ENCODE peak calls at places on chromosome 20, in seven cellular contexts. One of them, this sample, is unnamed. For H3K4me1 and H3K36me3, the result is how much of the 10 kb centered on the place peaks cover.

GRCh38 chr20:39310363-39311037 is 348.4 kb downstream of the DHX35 start:
- DNase-seq in OCI-LY7: no peak
- DNase-seq in fibroblast of lung: no peak
- DNase-seq in cardiac muscle cell: no peak
- DNase-seq in hepatocyte: no peak
- DNase-seq in upper lobe of right lung: no peak
- DNase-seq in right lobe of liver: no peak
- DNase-seq in this sample: no peak

GRCh38 chr20:4283011-4283410 is 267.7 kb upstream of the RNF24 start:
- DNase-seq in cardiac muscle cell: no peak
- DNase-seq in OCI-LY7: no peak
- DNase-seq in fibroblast of lung: no peak
- DNase-seq in hepatocyte: no peak
- DNase-seq in upper lobe of right lung: no peak
- DNase-seq in right lobe of liver: no peak
- DNase-seq in this sample: no peak

GRCh38 chr20:40563296-40563950 is 125.6 kb downstream of the MAFB start:
- DNase-seq in hepatocyte: peak
- DNase-seq in right lobe of liver: no peak
- DNase-seq in fibroblast of lung: peak
- DNase-seq in cardiac muscle cell: no peak
- DNase-seq in upper lobe of right lung: peak
- DNase-seq in OCI-LY7: no peak
- DNase-seq in this sample: no peak

GRCh38 chr20:63429992-63430391 is 42.5 kb downstream of the KCNQ2 start:
- DNase-seq in hepatocyte: no peak
- DNase-seq in OCI-LY7: no peak
- DNase-seq in fibroblast of lung: no peak
- DNase-seq in upper lobe of right lung: no peak
- DNase-seq in right lobe of liver: no peak
- DNase-seq in cardiac muscle cell: no peak
- DNase-seq in this sample: no peak

GRCh38 chr20:20209684-20210083 is 157.4 kb downstream of the CFAP61 start:
- DNase-seq in upper lobe of right lung: no peak
- DNase-seq in cardiac muscle cell: no peak
- DNase-seq in hepatocyte: no peak
- DNase-seq in OCI-LY7: no peak
- DNase-seq in fibroblast of lung: no peak
- DNase-seq in right lobe of liver: no peak
- DNase-seq in this sample: no peak

GRCh38 chr20:20327756-20328155 is 40.1 kb upstream of the INSM1 start:
- DNase-seq in upper lobe of right lung: no peak
- DNase-seq in right lobe of liver: no peak
- DNase-seq in hepatocyte: no peak
- DNase-seq in OCI-LY7: no peak
- DNase-seq in cardiac muscle cell: no peak
- DNase-seq in fibroblast of lung: no peak
- DNase-seq in this sample: no peak

GRCh38 chr20:61510778-61511330 is 258.8 kb downstream of the CDH4 start:
- DNase-seq in fibroblast of lung: no peak
- DNase-seq in hepatocyte: no peak
- DNase-seq in upper lobe of right lung: peak
- DNase-seq in OCI-LY7: no peak
- DNase-seq in cardiac muscle cell: no peak
- DNase-seq in right lobe of liver: no peak
- DNase-seq in this sample: no peak

GRCh38 chr20:47724398-47724797 is 60.9 kb downstream of the SULF2 start:
- DNase-seq in upper lobe of right lung: no peak
- DNase-seq in cardiac muscle cell: no peak
- DNase-seq in fibroblast of lung: no peak
- DNase-seq in hepatocyte: no peak
- DNase-seq in OCI-LY7: no peak
- DNase-seq in right lobe of liver: no peak
- DNase-seq in this sample: no peak

GRCh38 chr20:14860410-14860814 is 523.0 kb upstream of the FLRT3 start:
- DNase-seq in cardiac muscle cell: peak
- DNase-seq in right lobe of liver: no peak
- DNase-seq in fibroblast of lung: no peak
- DNase-seq in OCI-LY7: no peak
- DNase-seq in upper lobe of right lung: no peak
- DNase-seq in hepatocyte: peak
- DNase-seq in this sample: no peak

GRCh38 chr20:25015986-25016385 is 23.4 kb upstream of the APMAP start:
- DNase-seq in OCI-LY7: no peak
- DNase-seq in fibroblast of lung: no peak
- DNase-seq in right lobe of liver: peak
- DNase-seq in hepatocyte: no peak
- DNase-seq in upper lobe of right lung: peak
- DNase-seq in cardiac muscle cell: no peak
- DNase-seq in this sample: peak

GRCh38 chr20:50438986-50439407 is 71.2 kb upstream of the PTPN1 start:
- DNase-seq in OCI-LY7: no peak
- DNase-seq in right lobe of liver: no peak
- DNase-seq in fibroblast of lung: peak
- DNase-seq in upper lobe of right lung: no peak
- DNase-seq in hepatocyte: peak
- DNase-seq in cardiac muscle cell: no peak
- DNase-seq in this sample: no peak

GRCh38 chr20:46914789-46915359 is 20.2 kb downstream of the EYA2 start:
- DNase-seq in OCI-LY7: no peak
- DNase-seq in hepatocyte: no peak
- DNase-seq in right lobe of liver: no peak
- DNase-seq in upper lobe of right lung: no peak
- DNase-seq in fibroblast of lung: no peak
- DNase-seq in cardiac muscle cell: no peak
- DNase-seq in this sample: no peak

GRCh38 chr20:8940311-8940710 is 128.6 kb upstream of the PLCB4 start:
- DNase-seq in hepatocyte: no peak
- DNase-seq in cardiac muscle cell: no peak
- DNase-seq in right lobe of liver: no peak
- DNase-seq in upper lobe of right lung: no peak
- DNase-seq in fibroblast of lung: no peak
- DNase-seq in OCI-LY7: no peak
- DNase-seq in this sample: no peak

GRCh38 chr20:57395111-57395959 is 4.1 kb downstream of the RBM38 start:
- DNase-seq in upper lobe of right lung: peak
- DNase-seq in fibroblast of lung: peak
- DNase-seq in hepatocyte: no peak
- DNase-seq in OCI-LY7: no peak
- DNase-seq in cardiac muscle cell: peak
- DNase-seq in right lobe of liver: no peak
- DNase-seq in this sample: peak

GRCh38 chr20:25637247-25637646 is 13.4 kb upstream of the NANP start:
- DNase-seq in fibroblast of lung: peak
- DNase-seq in OCI-LY7: peak
- DNase-seq in upper lobe of right lung: no peak
- DNase-seq in hepatocyte: no peak
- DNase-seq in cardiac muscle cell: no peak
- DNase-seq in right lobe of liver: no peak
- DNase-seq in this sample: no peak

GRCh38 chr20:57061058-57061900 is 205.2 kb downstream of the BMP7 start:
- DNase-seq in cardiac muscle cell: peak
- DNase-seq in upper lobe of right lung: peak
- DNase-seq in fibroblast of lung: no peak
- DNase-seq in OCI-LY7: peak
- DNase-seq in right lobe of liver: no peak
- DNase-seq in hepatocyte: peak
- DNase-seq in this sample: no peak

GRCh38 chr20:52524865-52525264 is 333.3 kb upstream of the ZFP64 start:
- DNase-seq in hepatocyte: no peak
- DNase-seq in cardiac muscle cell: no peak
- DNase-seq in upper lobe of right lung: no peak
- DNase-seq in fibroblast of lung: no peak
- DNase-seq in OCI-LY7: no peak
- DNase-seq in right lobe of liver: no peak
- DNase-seq in this sample: no peak

GRCh38 chr20:19987046-19987445 is 30.1 kb upstream of the NAA20 start:
- DNase-seq in OCI-LY7: no peak
- DNase-seq in upper lobe of right lung: no peak
- DNase-seq in cardiac muscle cell: no peak
- DNase-seq in fibroblast of lung: no peak
- DNase-seq in right lobe of liver: no peak
- DNase-seq in hepatocyte: no peak
- DNase-seq in this sample: no peak

DNA sequence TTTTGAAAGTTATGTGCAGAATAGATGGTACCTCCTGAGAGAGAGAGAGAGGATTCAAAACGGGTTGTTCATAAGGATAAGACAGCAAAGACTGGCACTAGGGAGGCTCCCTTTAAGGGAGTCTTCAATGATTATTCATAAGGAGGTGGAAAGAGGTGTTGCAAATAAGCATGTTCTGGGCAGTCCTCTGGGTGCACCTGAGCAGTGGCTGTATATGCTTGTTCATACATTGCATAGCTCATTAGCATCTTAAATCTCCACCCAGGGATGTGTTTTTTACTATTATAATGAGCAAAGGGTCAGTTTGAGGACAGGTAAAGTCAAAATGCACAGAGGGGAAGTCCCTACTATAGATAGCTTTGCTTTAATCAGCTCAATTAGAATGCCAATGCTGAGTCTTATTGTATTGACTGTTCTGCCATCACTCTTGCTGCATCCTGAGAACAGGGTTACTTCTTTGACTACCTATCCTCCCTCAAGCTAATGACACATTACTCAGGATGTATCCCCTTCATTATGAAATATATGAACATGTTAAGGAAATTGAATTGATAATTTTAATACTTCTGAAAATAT is 10.0 kb upstream of the SIRPG start:
- DNase-seq in cardiac muscle cell: no peak
- DNase-seq in OCI-LY7: no peak
- DNase-seq in hepatocyte: no peak
- DNase-seq in right lobe of liver: no peak
- DNase-seq in upper lobe of right lung: no peak
- DNase-seq in fibroblast of lung: no peak
- DNase-seq in this sample: no peak
- H3K4me1 ChIP-seq in cardiac muscle cell: under half
- H3K4me1 ChIP-seq in OCI-LY7: under half
- H3K4me1 ChIP-seq in hepatocyte: under half
- H3K4me1 ChIP-seq in right lobe of liver: under half
- H3K4me1 ChIP-seq in upper lobe of right lung: under half
- H3K4me1 ChIP-seq in fibroblast of lung: under half
- H3K4me1 ChIP-seq in this sample: under half

GRCh38 chr20:42341654-42342053 is 723.5 kb upstream of the CHD6 start:
- DNase-seq in fibroblast of lung: no peak
- DNase-seq in upper lobe of right lung: no peak
- DNase-seq in right lobe of liver: no peak
- DNase-seq in cardiac muscle cell: no peak
- DNase-seq in OCI-LY7: no peak
- DNase-seq in hepatocyte: no peak
- DNase-seq in this sample: no peak

GRCh38 chr20:42338274-42339172 is 720.3 kb upstream of the CHD6 start:
- DNase-seq in OCI-LY7: no peak
- DNase-seq in cardiac muscle cell: no peak
- DNase-seq in upper lobe of right lung: no peak
- DNase-seq in right lobe of liver: no peak
- DNase-seq in hepatocyte: no peak
- DNase-seq in fibroblast of lung: no peak
- DNase-seq in this sample: no peak

DNA sequence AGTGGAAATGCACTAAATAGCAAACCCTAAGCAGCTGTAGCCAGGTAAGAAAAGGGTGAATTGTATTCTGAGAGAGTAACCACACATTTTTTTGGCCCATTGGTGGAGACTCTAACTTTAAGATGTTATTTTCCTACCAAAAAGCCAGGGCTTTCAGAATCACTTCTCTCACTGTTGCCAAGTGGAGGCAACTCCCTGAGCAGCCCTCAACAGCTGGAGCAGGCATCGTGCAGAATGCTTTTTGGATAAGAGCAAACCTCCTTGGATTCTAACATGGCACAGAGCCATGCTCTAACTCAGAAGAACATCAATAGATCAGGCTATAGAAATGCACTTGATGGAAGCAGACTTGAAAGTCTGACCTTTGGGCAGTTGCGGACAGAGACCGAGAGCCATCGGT is 722.2 kb upstream of the CHD6 start:
- DNase-seq in right lobe of liver: no peak
- DNase-seq in fibroblast of lung: no peak
- DNase-seq in hepatocyte: no peak
- DNase-seq in cardiac muscle cell: no peak
- DNase-seq in OCI-LY7: no peak
- DNase-seq in upper lobe of right lung: no peak
- DNase-seq in this sample: no peak
- H3K36me3 ChIP-seq in right lobe of liver: under half
- H3K36me3 ChIP-seq in fibroblast of lung: under half
- H3K36me3 ChIP-seq in hepatocyte: under half
- H3K36me3 ChIP-seq in cardiac muscle cell: under half
- H3K36me3 ChIP-seq in OCI-LY7: under half
- H3K36me3 ChIP-seq in upper lobe of right lung: under half
- H3K36me3 ChIP-seq in this sample: under half

GRCh38 chr20:11906626-11907480 is 10.8 kb upstream of the BTBD3 start:
- DNase-seq in upper lobe of right lung: no peak
- DNase-seq in right lobe of liver: no peak
- DNase-seq in fibroblast of lung: no peak
- DNase-seq in hepatocyte: no peak
- DNase-seq in cardiac muscle cell: no peak
- DNase-seq in OCI-LY7: no peak
- DNase-seq in this sample: no peak

GRCh38 chr20:11905460-11906150 is 12.1 kb upstream of the BTBD3 start:
- DNase-seq in cardiac muscle cell: no peak
- DNase-seq in hepatocyte: peak
- DNase-seq in right lobe of liver: no peak
- DNase-seq in OCI-LY7: no peak
- DNase-seq in fibroblast of lung: no peak
- DNase-seq in upper lobe of right lung: no peak
- DNase-seq in this sample: no peak

GRCh38 chr20:11907621-11908020 is 10.1 kb upstream of the BTBD3 start:
- DNase-seq in cardiac muscle cell: no peak
- DNase-seq in fibroblast of lung: no peak
- DNase-seq in hepatocyte: no peak
- DNase-seq in OCI-LY7: no peak
- DNase-seq in right lobe of liver: no peak
- DNase-seq in upper lobe of right lung: no peak
- DNase-seq in this sample: no peak

GRCh38 chr20:11901127-11901526 is 16.6 kb upstream of the BTBD3 start:
- DNase-seq in fibroblast of lung: peak
- DNase-seq in hepatocyte: no peak
- DNase-seq in right lobe of liver: no peak
- DNase-seq in cardiac muscle cell: no peak
- DNase-seq in upper lobe of right lung: no peak
- DNase-seq in OCI-LY7: no peak
- DNase-seq in this sample: no peak

DNA sequence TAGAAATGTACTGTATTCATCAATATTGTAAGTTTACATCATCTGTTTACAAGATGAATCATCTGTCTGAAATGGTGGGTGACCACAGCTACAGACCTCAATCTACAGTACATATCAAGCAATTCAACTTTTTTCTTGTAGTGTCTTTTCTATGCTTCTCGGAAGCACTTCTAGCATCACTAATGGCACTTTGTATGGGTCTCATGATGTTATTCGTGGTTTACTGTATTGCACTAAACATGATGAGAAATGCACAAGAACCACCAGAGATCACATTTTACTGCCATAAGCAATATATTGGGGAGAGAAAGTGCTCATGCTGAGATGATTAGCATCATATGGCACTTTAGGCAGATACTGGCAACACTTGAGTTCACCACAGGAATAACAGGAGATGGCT is 15.4 kb upstream of the BTBD3 start:
- DNase-seq in OCI-LY7: no peak
- DNase-seq in cardiac muscle cell: no peak
- DNase-seq in hepatocyte: no peak
- DNase-seq in upper lobe of right lung: no peak
- DNase-seq in fibroblast of lung: peak
- DNase-seq in right lobe of liver: no peak
- DNase-seq in this sample: no peak
- H3K4me3 ChIP-seq in OCI-LY7: no peak
- H3K4me3 ChIP-seq in cardiac muscle cell: no peak
- H3K4me3 ChIP-seq in hepatocyte: no peak
- H3K4me3 ChIP-seq in upper lobe of right lung: no peak
- H3K4me3 ChIP-seq in fibroblast of lung: no peak
- H3K4me3 ChIP-seq in right lobe of liver: no peak
- H3K4me3 ChIP-seq in this sample: no peak

GRCh38 chr20:59340186-59340885 is 39.9 kb downstream of the EDN3 start:
- DNase-seq in OCI-LY7: no peak
- DNase-seq in hepatocyte: no peak
- DNase-seq in right lobe of liver: no peak
- DNase-seq in cardiac muscle cell: no peak
- DNase-seq in upper lobe of right lung: no peak
- DNase-seq in fibroblast of lung: no peak
- DNase-seq in this sample: no peak
- H3K4me1 ChIP-seq in OCI-LY7: under half
- H3K4me1 ChIP-seq in hepatocyte: under half
- H3K4me1 ChIP-seq in right lobe of liver: under half
- H3K4me1 ChIP-seq in cardiac muscle cell: under half
- H3K4me1 ChIP-seq in upper lobe of right lung: under half
- H3K4me1 ChIP-seq in fibroblast of lung: under half
- H3K4me1 ChIP-seq in this sample: under half

This sample was measured in Peyer's patch.